ENCODE peak calls at places on chromosome 4, in four cellular contexts. One of them, this sample, is unnamed.

GRCh38 chr4:5626916-5627315 is 81.4 kb downstream of the EVC2 start:
- DNase-seq in fibroblast of the aortic adventitia: no peak
- DNase-seq in GM13977: no peak
- DNase-seq in right lobe of liver: no peak
- DNase-seq in this sample: no peak

GRCh38 chr4:2443986-2444740 is 24.7 kb upstream of the RNF4 start:
- DNase-seq in fibroblast of the aortic adventitia: no peak
- DNase-seq in GM13977: no peak
- DNase-seq in right lobe of liver: no peak
- DNase-seq in this sample: no peak

GRCh38 chr4:107835409-107835808 is 10.7 kb downstream of the SGMS2 start:
- DNase-seq in fibroblast of the aortic adventitia: peak
- DNase-seq in GM13977: no peak
- DNase-seq in right lobe of liver: no peak
- DNase-seq in this sample: no peak

GRCh38 chr4:185222598-185222997 is 13.2 kb downstream of the SNX25 start:
- DNase-seq in fibroblast of the aortic adventitia: peak
- DNase-seq in GM13977: no peak
- DNase-seq in right lobe of liver: no peak
- DNase-seq in this sample: no peak

GRCh38 chr4:73662709-73663546 is 42.7 kb upstream of the RASSF6 start:
- DNase-seq in fibroblast of the aortic adventitia: peak
- DNase-seq in GM13977: peak
- DNase-seq in right lobe of liver: no peak
- DNase-seq in this sample: peak

GRCh38 chr4:111556861-111557260 is 588.4 kb upstream of the FAM241A start:
- DNase-seq in fibroblast of the aortic adventitia: no peak
- DNase-seq in GM13977: no peak
- DNase-seq in right lobe of liver: no peak
- DNase-seq in this sample: no peak

GRCh38 chr4:37890501-37891220 is at the start of gene TBC1D1:
- DNase-seq in fibroblast of the aortic adventitia: no peak
- DNase-seq in GM13977: peak
- DNase-seq in right lobe of liver: peak
- DNase-seq in this sample: peak

GRCh38 chr4:95288552-95288951 is 260.2 kb downstream of the UNC5C start:
- DNase-seq in fibroblast of the aortic adventitia: no peak
- DNase-seq in GM13977: no peak
- DNase-seq in right lobe of liver: no peak
- DNase-seq in this sample: no peak

GRCh38 chr4:107755841-107756356 is 35.9 kb upstream of the PAPSS1 start:
- DNase-seq in fibroblast of the aortic adventitia: peak
- DNase-seq in GM13977: no peak
- DNase-seq in right lobe of liver: no peak
- DNase-seq in this sample: no peak

GRCh38 chr4:13647012-13647411 is 19.5 kb upstream of the BOD1L1 start:
- DNase-seq in fibroblast of the aortic adventitia: no peak
- DNase-seq in GM13977: no peak
- DNase-seq in right lobe of liver: no peak
- DNase-seq in this sample: peak

GRCh38 chr4:97394653-97395052 is 748.6 kb downstream of the STPG2 start:
- DNase-seq in fibroblast of the aortic adventitia: no peak
- DNase-seq in GM13977: no peak
- DNase-seq in right lobe of liver: no peak
- DNase-seq in this sample: no peak

GRCh38 chr4:13367244-13367643 is 116.9 kb downstream of the RAB28 start:
- DNase-seq in fibroblast of the aortic adventitia: no peak
- DNase-seq in GM13977: no peak
- DNase-seq in right lobe of liver: no peak
- DNase-seq in this sample: no peak

GRCh38 chr4:76235915-76236314 is 15.6 kb upstream of the FAM47E start:
- DNase-seq in fibroblast of the aortic adventitia: no peak
- DNase-seq in GM13977: no peak
- DNase-seq in right lobe of liver: no peak
- DNase-seq in this sample: no peak

GRCh38 chr4:56466910-56467283 is 520 bp upstream of the SRP72 start:
- DNase-seq in fibroblast of the aortic adventitia: peak
- DNase-seq in GM13977: no peak
- DNase-seq in right lobe of liver: no peak
- DNase-seq in this sample: peak

GRCh38 chr4:82123934-82124333 is 249.9 kb downstream of the HNRNPD start:
- DNase-seq in fibroblast of the aortic adventitia: no peak
- DNase-seq in GM13977: no peak
- DNase-seq in right lobe of liver: no peak
- DNase-seq in this sample: no peak

GRCh38 chr4:65367306-65367705 is 303.0 kb downstream of the EPHA5 start:
- DNase-seq in fibroblast of the aortic adventitia: peak
- DNase-seq in GM13977: no peak
- DNase-seq in right lobe of liver: no peak
- DNase-seq in this sample: no peak

GRCh38 chr4:33837043-33837442 is 2407.3 kb downstream of the ARAP2 start:
- DNase-seq in fibroblast of the aortic adventitia: peak
- DNase-seq in GM13977: no peak
- DNase-seq in right lobe of liver: no peak
- DNase-seq in this sample: no peak

GRCh38 chr4:156559346-156559745 is 412.3 kb downstream of the PDGFC start:
- DNase-seq in fibroblast of the aortic adventitia: no peak
- DNase-seq in GM13977: no peak
- DNase-seq in right lobe of liver: no peak
- DNase-seq in this sample: no peak

GRCh38 chr4:21046121-21046520 is 345.9 kb downstream of the PACRGL start:
- DNase-seq in fibroblast of the aortic adventitia: no peak
- DNase-seq in GM13977: no peak
- DNase-seq in right lobe of liver: no peak
- DNase-seq in this sample: no peak

GRCh38 chr4:139176299-139177048 is 544 bp downstream of the ELF2 start:
- DNase-seq in fibroblast of the aortic adventitia: peak
- DNase-seq in GM13977: peak
- DNase-seq in right lobe of liver: peak
- DNase-seq in this sample: peak

GRCh38 chr4:55475394-55476243 is 71.1 kb downstream of the CLOCK start:
- DNase-seq in fibroblast of the aortic adventitia: peak
- DNase-seq in GM13977: no peak
- DNase-seq in right lobe of liver: no peak
- DNase-seq in this sample: no peak

DNA sequence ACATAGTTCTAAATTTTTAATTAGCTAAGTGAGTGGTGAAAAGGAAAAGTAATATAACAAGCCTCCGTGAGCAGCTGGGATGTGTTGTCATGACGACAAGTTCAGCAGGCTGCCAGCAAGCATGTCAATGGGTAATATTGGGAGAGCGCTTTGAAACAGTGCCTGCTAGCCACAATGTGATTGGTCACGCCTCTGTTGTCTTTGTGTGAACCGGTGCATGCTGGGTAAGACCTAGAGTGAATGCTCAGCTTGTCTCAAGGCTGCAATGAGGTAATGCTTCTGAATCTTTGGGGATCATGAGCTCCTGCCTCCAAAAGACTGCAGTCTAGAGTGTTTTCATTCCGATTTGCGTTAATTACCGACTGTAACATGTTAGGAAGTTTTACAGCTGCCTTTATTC is 54.9 kb downstream of the STOX2 start:
- DNase-seq in fibroblast of the aortic adventitia: peak
- DNase-seq in GM13977: no peak
- DNase-seq in right lobe of liver: no peak
- DNase-seq in this sample: no peak
- TF ChIP-seq CTCF in fibroblast of the aortic adventitia: no peak
- TF ChIP-seq CTCF in GM13977: no peak
- TF ChIP-seq CTCF in right lobe of liver: no peak
- TF ChIP-seq CTCF in this sample: no peak

DNA sequence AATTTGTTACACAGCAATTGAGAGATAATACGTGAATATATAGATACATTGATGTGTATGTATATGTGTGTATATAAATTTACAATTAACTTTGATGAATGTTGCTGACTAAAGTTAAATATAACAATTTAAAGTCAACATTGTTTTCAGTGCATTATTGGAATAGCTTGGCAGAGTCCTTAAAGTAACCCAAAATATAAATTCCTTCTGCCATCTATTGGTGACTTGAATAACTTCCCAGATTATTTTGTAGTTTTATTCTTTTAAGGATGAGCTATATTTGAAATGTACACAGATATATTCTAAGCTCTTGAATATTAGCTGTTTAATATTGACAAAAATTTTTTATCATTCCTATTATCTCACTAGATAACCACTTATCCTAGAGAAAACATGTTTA is 298.2 kb upstream of the FSTL5 start:
- DNase-seq in fibroblast of the aortic adventitia: no peak
- DNase-seq in GM13977: no peak
- DNase-seq in right lobe of liver: no peak
- DNase-seq in this sample: no peak
- TF ChIP-seq CTCF in fibroblast of the aortic adventitia: no peak
- TF ChIP-seq CTCF in GM13977: no peak
- TF ChIP-seq CTCF in right lobe of liver: peak
- TF ChIP-seq CTCF in this sample: no peak

GRCh38 chr4:163681208-163681821 is 186.8 kb downstream of the TMA16 start:
- DNase-seq in fibroblast of the aortic adventitia: peak
- DNase-seq in GM13977: peak
- DNase-seq in right lobe of liver: no peak
- DNase-seq in this sample: peak
- TF ChIP-seq CTCF in fibroblast of the aortic adventitia: peak
- TF ChIP-seq CTCF in GM13977: peak
- TF ChIP-seq CTCF in right lobe of liver: peak
- TF ChIP-seq CTCF in this sample: peak

GRCh38 chr4:121016630-121017029 is 55.7 kb downstream of the NDNF start:
- DNase-seq in fibroblast of the aortic adventitia: no peak
- DNase-seq in GM13977: no peak
- DNase-seq in right lobe of liver: no peak
- DNase-seq in this sample: no peak

GRCh38 chr4:121018543-121018942 is 53.8 kb downstream of the NDNF start:
- DNase-seq in fibroblast of the aortic adventitia: no peak
- DNase-seq in GM13977: no peak
- DNase-seq in right lobe of liver: no peak
- DNase-seq in this sample: no peak
- TF ChIP-seq CTCF in fibroblast of the aortic adventitia: no peak
- TF ChIP-seq CTCF in GM13977: no peak
- TF ChIP-seq CTCF in right lobe of liver: no peak
- TF ChIP-seq CTCF in this sample: no peak